ENCODE peak calls at places on chromosomes 3 and 15, in nine cellular contexts. D is fibroblast of pulmonary artery, H is glutamatergic neuron, K is AG09309, O is AG04450, M is BE2C, T is A549, E is bronchial epithelial cell, X is body of pancreas. B is an unnamed sample.

GRCh38 chr3:21783834-21784233 is 32.8 kb upstream of the ZNF385D start:
- DNase-seq in D (no peak), H (no peak), K (no peak), O (no peak), M (no peak), T (no peak), E (no peak), X (no peak), B (no peak)

GRCh38 chr15:92619380-92620101 is 36.0 kb downstream of the FAM174B start:
- DNase-seq in D (peak), H (no peak), K (peak), O (peak), M (no peak), T (no peak), E (no peak), X (no peak), B (no peak)

GRCh38 chr15:68608844-68609232 is 30.0 kb downstream of the CORO2B start:
- DNase-seq in D (no peak), H (no peak), K (no peak), O (no peak), M (no peak), T (no peak), E (no peak), X (no peak), B (no peak)

GRCh38 chr3:59069838-59070237 is 20.0 kb upstream of the CFAP20DC start:
- DNase-seq in D (no peak), H (no peak), K (no peak), O (no peak), M (no peak), T (no peak), E (no peak), X (no peak), B (no peak)

GRCh38 chr3:4399476-4399875 is 67.6 kb downstream of the SUMF1 start:
- DNase-seq in D (no peak), H (no peak), K (no peak), O (no peak), M (no peak), T (no peak), E (no peak), X (no peak), B (no peak)

GRCh38 chr3:72255191-72255590 is 470.2 kb upstream of the PROK2 start:
- DNase-seq in D (no peak), H (no peak), K (no peak), O (no peak), M (no peak), T (no peak), E (no peak), X (peak), B (no peak)

GRCh38 chr15:90716317-90716975 is 700 bp upstream of the BLM start:
- DNase-seq in D (peak), H (no peak), K (no peak), O (no peak), M (no peak), T (no peak), E (no peak), X (no peak), B (no peak)

GRCh38 chr15:36632196-36632595 is 52.8 kb downstream of the CDIN1 start:
- DNase-seq in D (peak), H (no peak), K (peak), O (no peak), M (no peak), T (no peak), E (peak), X (no peak), B (no peak)

GRCh38 chr3:155791190-155791589 is 14.9 kb downstream of the C3orf33 start:
- DNase-seq in D (peak), H (no peak), K (no peak), O (no peak), M (no peak), T (no peak), E (peak), X (no peak), B (no peak)

GRCh38 chr3:69458798-69459197 is 72.9 kb upstream of the FRMD4B start:
- DNase-seq in D (no peak), H (no peak), K (no peak), O (no peak), M (no peak), T (no peak), E (peak), X (no peak), B (no peak)

GRCh38 chr15:80429964-80430363 is 25.8 kb downstream of the ARNT2 start:
- DNase-seq in D (no peak), H (no peak), K (no peak), O (no peak), M (no peak), T (no peak), E (no peak), X (no peak), B (no peak)

GRCh38 chr15:80210612-80211554 is 41.1 kb downstream of the CTXND1 start:
- DNase-seq in D (no peak), H (no peak), K (no peak), O (no peak), M (no peak), T (no peak), E (no peak), X (no peak), B (no peak)

GRCh38 chr15:43828061-43828657 is 1.4 kb downstream of the WDR76 start:
- DNase-seq in D (peak), H (no peak), K (no peak), O (no peak), M (no peak), T (no peak), E (no peak), X (no peak), B (no peak)

GRCh38 chr3:120879401-120879800 is 28.6 kb upstream of the STXBP5L start:
- DNase-seq in D (no peak), H (no peak), K (no peak), O (no peak), M (no peak), T (no peak), E (no peak), X (no peak), B (no peak)

GRCh38 chr3:170869645-170870593 is at the start of gene RPL22L1:
- DNase-seq in D (peak), H (peak), K (peak), O (peak), M (peak), T (peak), E (peak), X (peak), B (peak)

GRCh38 chr3:4409415-4409814 is 57.7 kb downstream of the SUMF1 start:
- DNase-seq in D (no peak), H (no peak), K (no peak), O (no peak), M (no peak), T (no peak), E (no peak), X (no peak), B (no peak)

GRCh38 chr3:148044141-148044540 is 635.0 kb downstream of the ZIC1 start:
- DNase-seq in D (no peak), H (no peak), K (no peak), O (no peak), M (no peak), T (no peak), E (no peak), X (no peak), B (no peak)

GRCh38 chr3:44442591-44443309 is 34.7 kb downstream of the ZNF445 start:
- DNase-seq in D (no peak), H (no peak), K (no peak), O (no peak), M (no peak), T (no peak), E (no peak), X (no peak), B (no peak)

GRCh38 chr15:64466408-64467116 is 6.2 kb downstream of the ZNF609 start:
- DNase-seq in D (no peak), H (no peak), K (no peak), O (no peak), M (no peak), T (no peak), E (no peak), X (no peak), B (no peak)

GRCh38 chr3:128006471-128007424 is 45.5 kb upstream of the SEC61A1 start:
- DNase-seq in D (no peak), H (no peak), K (no peak), O (no peak), M (no peak), T (no peak), E (no peak), X (no peak), B (no peak)

GRCh38 chr15:25947336-25948080 is 84.4 kb upstream of the ATP10A start:
- DNase-seq in D (no peak), H (peak), K (peak), O (no peak), M (no peak), T (no peak), E (no peak), X (peak), B (peak)

GRCh38 chr3:150811984-150812383 is 49.0 kb upstream of the SIAH2 start:
- DNase-seq in D (no peak), H (no peak), K (no peak), O (no peak), M (no peak), T (no peak), E (no peak), X (no peak), B (no peak)

GRCh38 chr3:96813820-96814580 is 394 bp upstream of the EPHA6 start:
- DNase-seq in D (peak), H (peak), K (no peak), O (no peak), M (peak), T (peak), E (peak), X (peak), B (peak)
- TF ChIP-seq CTCF in D (peak), H (no peak), K (peak), O (peak), M (no peak), T (no peak), E (peak), X (no peak), B (peak)

GRCh38 chr3:51559961-51560360 is 21.4 kb downstream of the RAD54L2 start:
- DNase-seq in D (no peak), H (no peak), K (no peak), O (no peak), M (no peak), T (no peak), E (no peak), X (no peak), B (no peak)

GRCh38 chr3:51557993-51558392 is 19.5 kb downstream of the RAD54L2 start:
- DNase-seq in D (no peak), H (no peak), K (no peak), O (no peak), M (no peak), T (no peak), E (no peak), X (no peak), B (no peak)

GRCh38 chr3:51559266-51559907 is 20.9 kb downstream of the RAD54L2 start:
- DNase-seq in D (peak), H (no peak), K (no peak), O (peak), M (peak), T (no peak), E (no peak), X (peak), B (no peak)
- TF ChIP-seq CTCF in D (no peak), H (no peak), K (no peak), O (no peak), M (no peak), T (no peak), E (no peak), X (no peak), B (no peak)

GRCh38 chr15:50353999-50354837 is 780 bp downstream of the GABPB1 start:
- DNase-seq in D (peak), H (peak), K (peak), O (peak), M (peak), T (peak), E (peak), X (peak), B (peak)

GRCh38 chr15:50354838-50355611 is at the start of gene GABPB1:
- DNase-seq in D (peak), H (peak), K (peak), O (peak), M (peak), T (peak), E (peak), X (peak), B (peak)

GRCh38 chr15:50355612-50355905 is 561 bp upstream of the GABPB1 start:
- DNase-seq in D (no peak), H (no peak), K (no peak), O (no peak), M (no peak), T (no peak), E (no peak), X (no peak), B (no peak)

GRCh38 chr15:50355980-50356379 is 982 bp upstream of the GABPB1 start:
- DNase-seq in D (peak), H (no peak), K (no peak), O (no peak), M (no peak), T (no peak), E (no peak), X (no peak), B (no peak)

GRCh38 chr15:50358805-50359204 is 3.8 kb upstream of the GABPB1 start:
- DNase-seq in D (peak), H (no peak), K (no peak), O (no peak), M (peak), T (peak), E (peak), X (no peak), B (no peak)
- TF ChIP-seq CTCF in D (peak), H (no peak), K (peak), O (peak), M (peak), T (peak), E (peak), X (no peak), B (peak)

DNA sequence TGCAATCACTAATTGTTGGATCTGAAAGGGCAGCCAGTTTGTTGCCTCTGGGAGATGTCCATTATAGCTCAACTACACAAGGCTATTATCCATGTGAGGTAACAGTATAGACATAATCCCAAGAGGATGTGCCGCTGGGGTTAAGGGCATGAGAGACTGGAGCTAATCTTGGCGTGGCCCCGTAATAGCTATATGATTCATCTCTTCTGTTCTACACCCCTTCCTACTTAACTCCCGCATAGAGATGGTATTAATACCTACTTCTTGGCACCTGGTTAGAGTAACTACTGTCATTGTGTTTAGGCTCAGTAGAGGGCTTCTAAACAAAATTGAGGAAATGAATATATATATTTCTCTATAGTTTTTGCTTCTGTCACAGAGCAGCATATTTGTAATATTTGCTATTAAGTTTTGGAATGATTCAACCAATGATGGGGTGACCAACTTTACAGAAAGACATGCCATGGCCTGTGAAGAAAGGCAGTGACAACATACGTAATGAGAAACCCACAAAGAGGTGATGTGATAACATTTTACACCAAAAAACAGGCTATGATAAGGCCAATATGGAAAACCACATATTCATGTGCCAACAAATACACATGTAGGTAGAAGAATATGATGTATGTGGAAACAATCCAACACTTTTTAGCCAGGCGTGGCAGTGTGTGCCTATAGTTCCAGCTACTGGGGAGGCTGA is 76.8 kb upstream of the DPH6 start:
- DNase-seq in D (no peak), H (no peak), K (no peak), O (no peak), M (peak), T (no peak), E (peak), X (no peak), B (no peak)
- TF ChIP-seq CTCF in D (no peak), H (no peak), K (no peak), O (no peak), M (no peak), T (no peak), E (no peak), X (no peak), B (no peak)

GRCh38 chr3:143793971-143794370 is 54.3 kb downstream of the SLC9A9 start:
- DNase-seq in D (no peak), H (no peak), K (no peak), O (no peak), M (no peak), T (no peak), E (no peak), X (no peak), B (no peak)
- TF ChIP-seq CTCF in D (no peak), H (no peak), K (no peak), O (no peak), M (no peak), T (no peak), E (no peak), X (no peak), B (no peak)

GRCh38 chr3:163328680-163329079 is 1749.6 kb downstream of the SI start:
- DNase-seq in D (no peak), H (no peak), K (no peak), O (no peak), M (no peak), T (no peak), E (no peak), X (no peak), B (no peak)
- TF ChIP-seq CTCF in D (no peak), H (no peak), K (no peak), O (no peak), M (peak), T (no peak), E (no peak), X (no peak), B (no peak)

DNA sequence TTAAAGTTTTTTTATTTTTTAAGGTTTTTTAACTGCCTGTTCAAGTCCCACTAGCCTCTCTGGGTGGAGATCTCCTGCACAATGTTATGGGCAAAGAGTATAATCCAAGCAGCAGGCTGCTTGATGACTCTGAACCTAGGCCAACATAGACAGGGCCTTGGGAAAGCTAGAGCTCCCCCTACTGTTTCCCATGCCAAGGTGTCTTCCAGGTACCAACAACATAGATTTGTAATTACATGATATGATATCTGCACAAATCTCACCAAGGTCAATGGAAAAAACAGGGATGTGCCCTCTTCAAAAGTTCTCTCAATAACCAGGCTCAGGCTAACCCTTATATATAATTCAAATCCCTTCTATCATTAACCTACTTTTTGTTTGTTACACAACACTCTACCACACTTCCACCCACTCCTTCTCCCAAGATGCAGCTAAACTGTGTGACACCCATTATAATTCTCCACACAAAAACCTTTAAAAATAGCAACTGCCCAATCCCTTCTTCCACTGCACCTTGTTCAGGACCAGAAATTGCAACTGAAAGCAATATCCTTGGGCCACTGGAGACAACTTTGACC is 43.8 kb downstream of the RBM15B start:
- DNase-seq in D (peak), H (peak), K (no peak), O (no peak), M (peak), T (peak), E (peak), X (peak), B (peak)
- TF ChIP-seq CTCF in D (peak), H (peak), K (peak), O (peak), M (peak), T (peak), E (peak), X (peak), B (peak)

DNA sequence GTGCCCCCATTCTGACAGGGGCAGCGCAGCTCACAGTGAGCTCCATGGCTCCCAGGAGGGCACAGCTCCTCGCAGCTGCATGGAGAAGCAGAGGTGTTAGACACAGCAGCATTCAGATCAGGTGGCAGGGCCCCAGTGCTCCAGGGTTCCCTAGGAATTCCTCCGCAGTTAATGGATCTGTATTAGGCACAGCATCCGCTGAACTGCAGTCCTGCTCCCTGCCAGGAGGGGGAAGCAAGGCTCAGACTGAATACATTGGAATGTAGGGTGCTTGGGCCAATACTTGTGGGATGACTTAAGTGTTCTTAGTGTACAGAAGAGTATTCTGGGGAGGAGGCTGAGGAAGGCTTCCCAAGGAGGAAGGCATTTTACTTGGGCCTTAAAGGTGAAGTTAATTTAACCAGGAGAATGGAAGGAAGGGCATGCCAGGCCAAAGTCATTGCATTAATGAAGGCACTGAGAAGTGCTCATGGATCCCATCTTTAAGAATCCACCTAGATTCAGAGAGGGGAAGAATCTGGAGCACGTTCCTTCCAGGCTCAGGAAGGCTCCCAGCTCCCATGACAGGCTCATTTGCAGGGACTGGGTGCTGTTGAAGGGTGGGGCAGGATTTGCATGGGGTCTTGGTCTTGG is 111.6 kb downstream of the RAB11A start:
- DNase-seq in D (peak), H (peak), K (peak), O (peak), M (peak), T (peak), E (peak), X (peak), B (peak)
- TF ChIP-seq CTCF in D (peak), H (peak), K (peak), O (peak), M (peak), T (peak), E (peak), X (peak), B (peak)

DNA sequence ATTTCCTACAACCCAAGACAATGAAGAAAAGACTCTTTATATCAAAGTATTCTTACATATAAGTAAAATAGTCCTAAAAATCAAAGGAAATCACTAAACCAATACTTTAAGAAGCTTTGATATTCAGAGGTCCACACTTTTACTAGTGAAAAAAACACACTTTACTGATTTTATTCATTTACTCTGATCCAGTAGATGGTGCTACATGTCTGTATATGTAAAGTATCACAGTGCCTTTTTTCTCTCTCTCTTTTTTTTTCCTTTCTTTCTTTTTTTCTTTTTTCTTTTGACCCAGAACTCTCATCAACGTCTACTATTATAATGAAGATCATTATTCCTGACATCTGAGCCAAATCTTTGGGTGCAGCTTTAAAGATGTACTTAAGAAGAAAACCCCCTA is 10.8 kb upstream of the CCDC39 start:
- DNase-seq in D (no peak), H (no peak), K (no peak), O (no peak), M (no peak), T (no peak), E (peak), X (no peak), B (no peak)
- TF ChIP-seq CTCF in D (no peak), H (no peak), K (no peak), O (no peak), M (no peak), T (peak), E (no peak), X (no peak), B (peak)